ENCODE peak calls at places on chromosomes 11 and 22, in six cellular contexts. V is IMR-90; F is stimulated activated naive CD4-positive, alpha-beta T cell; Q is bronchial epithelial cell; S is neural crest cell; N is occipital lobe. X is an unnamed sample.

GRCh38 chr22:19896665-19897355 is 42.1 kb upstream of the GNB1L start:
- DNase-seq in N (peak; percentile 42), F (peak; percentile 35), S (no peak), Q (no peak), V (no peak), X (no peak)

GRCh38 chr11:2302280-2302843 is 549 bp downstream of the TSPAN32 start:
- DNase-seq in F (no peak), N (no peak), V (no peak), Q (no peak), S (no peak), X (no peak)

GRCh38 chr11:46346886-46347636 is at the start of gene DGKZ:
- DNase-seq in Q (peak; percentile 60), N (peak; percentile 86), S (peak; percentile 86), V (peak; percentile 74), F (peak; percentile 90), X (peak; percentile 91)

GRCh38 chr11:20443596-20443995 is 56.1 kb downstream of the PRMT3 start:
- DNase-seq in V (peak; percentile 28), F (no peak), Q (peak; percentile 35), S (no peak), N (no peak), X (no peak)

GRCh38 chr11:75525433-75526191 is at the start of gene GDPD5:
- DNase-seq in Q (peak; percentile 55), S (peak; percentile 77), V (peak; percentile 64), F (peak; percentile 86), N (peak; percentile 78), X (peak; percentile 81)

GRCh38 chr11:121564948-121565684 is 112.3 kb upstream of the SORL1-AS1 start:
- DNase-seq in Q (no peak), F (no peak), N (no peak), V (no peak), S (no peak), X (no peak)

GRCh38 chr22:32661296-32661695 is 140.2 kb upstream of the TIMP3 start:
- DNase-seq in V (peak; percentile 94), F (no peak), Q (peak; percentile 49), N (no peak), S (peak; percentile 14), X (no peak)

GRCh38 chr11:118615996-118616395 is 8.6 kb downstream of the PHLDB1 start:
- DNase-seq in S (no peak), Q (no peak), F (no peak), N (no peak), V (no peak), X (peak; percentile 10)

GRCh38 chr11:3781423-3781822 is 15.9 kb downstream of the NUP98 start:
- DNase-seq in S (no peak), Q (peak; percentile 64), N (no peak), V (peak; percentile 55), F (no peak), X (no peak)

GRCh38 chr22:24834845-24835570 is 29.0 kb downstream of the SGSM1 start:
- DNase-seq in Q (peak; percentile 48), F (no peak), N (no peak), S (no peak), V (peak; percentile 11), X (peak; percentile 59)

GRCh38 chr11:12731841-12732336 is 57.7 kb downstream of the TEAD1 start:
- DNase-seq in V (peak; percentile 54), N (no peak), S (no peak), Q (no peak), F (no peak), X (no peak)

GRCh38 chr22:46104170-46104880 is 46.0 kb upstream of the PPARA start:
- DNase-seq in Q (no peak), V (no peak), S (no peak), N (no peak), F (no peak), X (peak; percentile 94)

GRCh38 chr11:72406536-72407507 is 27.5 kb downstream of the CLPB start:
- DNase-seq in N (no peak), V (no peak), Q (peak; percentile 65), S (no peak), F (no peak), X (no peak)

X was measured in body of pancreas.